ENCODE peak calls at places on chromosomes 3 and 15, in four cellular contexts. R, F, L and P are unnamed samples.

GRCh38 chr15:78170848-78171773 is 21.9 kb downstream of the IDH3A start:
- DNase-seq in R (no peak), F (no peak), L (no peak), P (no peak)

GRCh38 chr3:159859424-159859823 is 129.2 kb upstream of the IL12A start:
- DNase-seq in R (no peak), F (no peak), L (no peak), P (no peak)

GRCh38 chr3:195542691-195543641 is at the start of gene PPP1R2:
- DNase-seq in R (peak), F (peak), L (peak), P (peak)

GRCh38 chr3:194386066-194386465 is 13.0 kb downstream of the GP5 start:
- DNase-seq in R (no peak), F (no peak), L (no peak), P (no peak)

GRCh38 chr3:135056084-135056730 is 261.1 kb downstream of the EPHB1 start:
- DNase-seq in R (no peak), F (no peak), L (no peak), P (no peak)

GRCh38 chr3:186059192-186059591 is 49.7 kb downstream of the ETV5 start:
- DNase-seq in R (no peak), F (no peak), L (no peak), P (no peak)

GRCh38 chr3:114841515-114841914 is 305.6 kb downstream of the ZBTB20 start:
- DNase-seq in R (no peak), F (peak), L (no peak), P (no peak)

GRCh38 chr3:139969386-139969785 is 34.4 kb downstream of the CLSTN2 start:
- DNase-seq in R (no peak), F (no peak), L (no peak), P (no peak)

GRCh38 chr3:17301271-17301670 is 416.5 kb downstream of the PLCL2 start:
- DNase-seq in R (no peak), F (no peak), L (no peak), P (no peak)

GRCh38 chr15:58182460-58183163 is 44.4 kb downstream of the AQP9 start:
- DNase-seq in R (peak), F (peak), L (no peak), P (no peak)

GRCh38 chr15:38883987-38884386 is 319.4 kb upstream of the RASGRP1 start:
- DNase-seq in R (no peak), F (peak), L (no peak), P (no peak)

GRCh38 chr3:14522129-14522691 is 17.9 kb downstream of the GRIP2 start:
- DNase-seq in R (no peak), F (no peak), L (no peak), P (no peak)

GRCh38 chr15:94327356-94327936 is 96.1 kb downstream of the MCTP2 start:
- DNase-seq in R (no peak), F (no peak), L (no peak), P (no peak)

GRCh38 chr15:49855917-49856637 is 235.2 kb downstream of the DTWD1 start:
- DNase-seq in R (no peak), F (peak), L (no peak), P (no peak)

GRCh38 chr15:66454143-66454542 is 43.4 kb downstream of the SNAPC5 start:
- DNase-seq in R (no peak), F (no peak), L (no peak), P (no peak)

GRCh38 chr3:56874269-56874668 is 72.5 kb upstream of the ARHGEF3 start:
- DNase-seq in R (no peak), F (peak), L (no peak), P (no peak)

GRCh38 chr3:66036586-66037061 is 2.1 kb downstream of the MAGI1 start:
- DNase-seq in R (no peak), F (peak), L (no peak), P (no peak)

GRCh38 chr3:172512363-172512762 is 10.9 kb downstream of the TNFSF10 start:
- DNase-seq in R (peak), F (peak), L (no peak), P (no peak)

GRCh38 chr3:13041113-13041776 is 32.0 kb downstream of the IQSEC1 start:
- DNase-seq in R (no peak), F (no peak), L (no peak), P (peak)

GRCh38 chr3:20041197-20041780 is 1.0 kb downstream of the KAT2B start:
- DNase-seq in R (peak), F (peak), L (peak), P (peak)

GRCh38 chr15:27743638-27744037 is 355.5 kb downstream of the OCA2 start:
- DNase-seq in R (no peak), F (no peak), L (no peak), P (no peak)

GRCh38 chr15:90035835-90036220 is 34.7 kb downstream of the ZNF710 start:
- DNase-seq in R (no peak), F (no peak), L (no peak), P (no peak)

GRCh38 chr3:30098206-30098605 is 508.2 kb upstream of the TGFBR2 start:
- DNase-seq in R (no peak), F (peak), L (no peak), P (no peak)

GRCh38 chr3:108673988-108674661 is 83.1 kb downstream of the RETNLB start:
- DNase-seq in R (no peak), F (peak), L (no peak), P (no peak)

GRCh38 chr3:62558549-62559112 is 185.3 kb upstream of the FEZF2 start:
- DNase-seq in R (no peak), F (no peak), L (no peak), P (no peak)

GRCh38 chr15:33844597-33844996 is 123.7 kb upstream of the CHRM5 start:
- DNase-seq in R (no peak), F (no peak), L (no peak), P (no peak)

GRCh38 chr3:159604151-159604581 is 384.5 kb upstream of the IL12A start:
- DNase-seq in R (no peak), F (peak), L (no peak), P (no peak)

GRCh38 chr3:64399205-64399800 is 174.0 kb upstream of the PRICKLE2 start:
- DNase-seq in R (no peak), F (peak), L (no peak), P (no peak)

GRCh38 chr3:141795311-141795710 is 32.1 kb downstream of the GRK7 start:
- DNase-seq in R (no peak), F (no peak), L (no peak), P (no peak)

GRCh38 chr15:98586066-98586465 is 62.3 kb upstream of the IGF1R start:
- DNase-seq in R (no peak), F (no peak), L (no peak), P (no peak)

GRCh38 chr15:91478717-91479191 is 374.8 kb upstream of the SLCO3A1 start:
- DNase-seq in R (no peak), F (no peak), L (no peak), P (no peak)

GRCh38 chr15:81473177-81473576 is 99.2 kb upstream of the TMC3 start:
- DNase-seq in R (no peak), F (no peak), L (no peak), P (no peak)

GRCh38 chr3:123766195-123767019 is 117.7 kb downstream of the MYLK start:
- DNase-seq in R (no peak), F (no peak), L (no peak), P (no peak)

GRCh38 chr3:30610702-30611410 is 4.5 kb downstream of the TGFBR2 start:
- DNase-seq in R (no peak), F (no peak), L (no peak), P (no peak)

GRCh38 chr3:106428565-106428994 is 559.8 kb upstream of the CBLB start:
- DNase-seq in R (no peak), F (peak), L (no peak), P (no peak)

GRCh38 chr15:98763179-98763578 is 114.8 kb downstream of the IGF1R start:
- DNase-seq in R (no peak), F (no peak), L (no peak), P (no peak)